ENCODE peak calls at places on chromosomes 5 and 9, in four cellular contexts. K is GM04504, Z is DMS153, E is AML-193. H is an unnamed sample.

GRCh38 chr9:7489018-7489417 is 310.6 kb downstream of the DMAC1 start:
- DNase-seq in K (no peak), Z (peak; percentile 8), E (no peak), H (no peak)

GRCh38 chr9:9996259-9996658 is 616.5 kb downstream of the PTPRD start:
- DNase-seq in K (no peak), Z (no peak), E (no peak), H (no peak)

GRCh38 chr9:92657296-92658094 is 12.4 kb downstream of the IPPK start:
- DNase-seq in K (no peak), Z (no peak), E (no peak), H (no peak)

GRCh38 chr5:59039296-59040006 is 456.6 kb downstream of the RAB3C start:
- DNase-seq in K (peak; percentile 41), Z (peak; percentile 1), E (peak; percentile 96), H (no peak)

GRCh38 chr9:98335666-98336065 is 80.2 kb upstream of the TBC1D2 start:
- DNase-seq in K (no peak), Z (no peak), E (no peak), H (no peak)

GRCh38 chr9:120032639-120033038 is 547.3 kb downstream of the CDK5RAP2 start:
- DNase-seq in K (peak; percentile 2), Z (no peak), E (no peak), H (no peak)

GRCh38 chr5:158951461-158951860 is 148.3 kb downstream of the EBF1 start:
- DNase-seq in K (no peak), Z (no peak), E (no peak), H (no peak)

GRCh38 chr5:167947312-167947711 is 344.1 kb upstream of the WWC1 start:
- DNase-seq in K (no peak), Z (no peak), E (no peak), H (no peak)

GRCh38 chr5:132054031-132054696 is 6.3 kb upstream of the IL3 start:
- DNase-seq in K (no peak), Z (no peak), E (no peak), H (no peak)

GRCh38 chr9:3858961-3859360 is 333.2 kb upstream of the RFX3 start:
- DNase-seq in K (no peak), Z (no peak), E (no peak), H (peak; percentile 22)

GRCh38 chr9:108761530-108762347 is 94.0 kb downstream of the ACTL7B start:
- DNase-seq in K (peak; percentile 43), Z (peak; percentile 43), E (peak; percentile 35), H (peak; percentile 48)

GRCh38 chr5:145689235-145689634 is 145.9 kb downstream of the PRELID2 start:
- DNase-seq in K (no peak), Z (no peak), E (no peak), H (no peak)

GRCh38 chr9:103242025-103242424 is 246.9 kb downstream of the CYLC2 start:
- DNase-seq in K (no peak), Z (no peak), E (no peak), H (peak; percentile 42)

GRCh38 chr9:129773262-129774048 is 20.6 kb upstream of the PTGES start:
- DNase-seq in K (no peak), Z (no peak), E (peak; percentile 95), H (peak; percentile 65)

GRCh38 chr9:130991227-130992058 is 17.5 kb upstream of the LAMC3 start:
- DNase-seq in K (no peak), Z (no peak), E (no peak), H (no peak)

GRCh38 chr5:37787742-37788141 is 52.1 kb downstream of the GDNF start:
- DNase-seq in K (no peak), Z (no peak), E (no peak), H (no peak)

GRCh38 chr9:34675048-34675714 is 12.7 kb upstream of the CCL27 start:
- DNase-seq in K (no peak), Z (peak; percentile 6), E (peak; percentile 63), H (peak; percentile 61)

GRCh38 chr5:17157916-17158529 is 59.4 kb upstream of the BASP1 start:
- DNase-seq in K (peak; percentile 82), Z (no peak), E (no peak), H (no peak)

GRCh38 chr5:96226941-96227552 is 206.0 kb downstream of the PCSK1 start:
- DNase-seq in K (peak; percentile 93), Z (no peak), E (no peak), H (peak; percentile 72)

GRCh38 chr9:136527721-136528710 is 17.8 kb downstream of the NOTCH1 start:
- DNase-seq in K (no peak), Z (peak; percentile 74), E (no peak), H (no peak)

GRCh38 chr9:95505676-95506437 is 10.9 kb downstream of the PTCH1 start:
- DNase-seq in K (no peak), Z (no peak), E (peak; percentile 1), H (no peak)

GRCh38 chr9:38068866-38069628 is at the start of gene SHB:
- DNase-seq in K (no peak), Z (peak; percentile 65), E (peak; percentile 37), H (peak; percentile 40)

GRCh38 chr9:133484671-133485437 is 6.0 kb upstream of the SLC2A6 start:
- DNase-seq in K (no peak), Z (no peak), E (no peak), H (no peak)

GRCh38 chr9:136691316-136692189 is 4.3 kb upstream of the AGPAT2 start:
- DNase-seq in K (no peak), Z (peak; percentile 70), E (no peak), H (no peak)

GRCh38 chr5:179836225-179837019 is 15.7 kb downstream of the SQSTM1 start:
- DNase-seq in K (no peak), Z (no peak), E (no peak), H (no peak)

GRCh38 chr9:19173598-19174125 is 46.4 kb upstream of the PLIN2 start:
- DNase-seq in K (no peak), Z (no peak), E (no peak), H (no peak)

GRCh38 chr5:74897049-74897448 is 30.9 kb upstream of the FAM169A start:
- DNase-seq in K (no peak), Z (no peak), E (no peak), H (no peak)

GRCh38 chr5:128870923-128871322 is 94.4 kb upstream of the SLC27A6 start:
- DNase-seq in K (no peak), Z (no peak), E (no peak), H (no peak)

GRCh38 chr5:175872287-175873089 is 1.1 kb downstream of the CPLX2 start:
- DNase-seq in K (no peak), Z (no peak), E (no peak), H (no peak)

GRCh38 chr9:2559212-2560152 is 62.1 kb upstream of the VLDLR start:
- DNase-seq in K (peak; percentile 77), Z (no peak), E (no peak), H (peak; percentile 91)

GRCh38 chr5:51468196-51468595 is 84.9 kb downstream of the ISL1 start:
- DNase-seq in K (no peak), Z (no peak), E (no peak), H (peak; percentile 35)

GRCh38 chr5:171978519-171978918 is 27.9 kb downstream of the FBXW11 start:
- DNase-seq in K (no peak), Z (no peak), E (no peak), H (no peak)

GRCh38 chr5:137181685-137182084 is 317.4 kb downstream of the SPOCK1 start:
- DNase-seq in K (no peak), Z (no peak), E (no peak), H (no peak)

GRCh38 chr5:168601972-168602371 is 22.8 kb upstream of the PANK3 start:
- DNase-seq in K (no peak), Z (no peak), E (no peak), H (no peak)

GRCh38 chr9:127961613-127962150 is 19.1 kb downstream of the EEIG1 start:
- DNase-seq in K (no peak), Z (no peak), E (no peak), H (no peak)

GRCh38 chr5:156892223-156892622 is 42.1 kb downstream of the PPP1R2B start:
- DNase-seq in K (no peak), Z (no peak), E (no peak), H (no peak)

GRCh38 chr5:90421136-90421535 is 11.6 kb upstream of the CETN3 start:
- DNase-seq in K (no peak), Z (no peak), E (no peak), H (no peak)

GRCh38 chr5:321726-322251 is 275 bp downstream of the AHRR start:
- DNase-seq in K (no peak), Z (no peak), E (no peak), H (no peak)

H was measured in HT1080.